ENCODE peak calls at places on chromosomes 1 and 21, in seven cellular contexts. F is ovary, R is A549, D is transverse colon, J is suprapubic skin, C is K562, E is tibial nerve. U is an unnamed sample.

GRCh38 chr21:35770101-35770945 is 290.0 kb downstream of the SETD4 start:
- DNase-seq in C (no peak), R (no peak), D (no peak), J (no peak), F (no peak), E (no peak), U (no peak)

GRCh38 chr1:59133997-59134396 is 162.9 kb upstream of the FGGY start:
- DNase-seq in R (no peak), E (no peak), F (no peak), J (no peak), D (no peak), C (no peak), U (no peak)

GRCh38 chr1:21302747-21303715 is 12.8 kb upstream of the ECE1 start:
- DNase-seq in E (no peak), F (no peak), R (no peak), D (peak), C (no peak), J (no peak), U (peak)

GRCh38 chr1:208445710-208446702 is 201.8 kb upstream of the PLXNA2 start:
- DNase-seq in R (peak), C (peak), E (no peak), F (no peak), D (peak), J (no peak), U (no peak)

GRCh38 chr1:188615321-188615720 is 1786.6 kb downstream of the PLA2G4A start:
- DNase-seq in E (no peak), C (no peak), F (no peak), R (no peak), J (no peak), D (no peak), U (no peak)

GRCh38 chr1:203028067-203028783 is 1.9 kb downstream of the PPFIA4 start:
- DNase-seq in D (no peak), C (peak), J (no peak), F (no peak), E (no peak), R (no peak), U (no peak)

GRCh38 chr1:16183157-16183556 is 27.3 kb upstream of the EPHA2 start:
- DNase-seq in D (no peak), F (no peak), E (peak), J (peak), R (peak), C (no peak), U (peak)

GRCh38 chr1:207071426-207071825 is 17.2 kb upstream of the C4BPB start:
- DNase-seq in F (no peak), E (no peak), R (no peak), C (no peak), D (no peak), J (no peak), U (no peak)

GRCh38 chr1:188599313-188599712 is 1770.6 kb downstream of the PLA2G4A start:
- DNase-seq in F (no peak), E (no peak), C (no peak), J (no peak), D (no peak), R (no peak), U (no peak)

GRCh38 chr1:116574581-116575291 is 3.9 kb upstream of the CD58 start:
- DNase-seq in F (peak), R (peak), E (peak), C (peak), D (peak), J (no peak), U (peak)

GRCh38 chr1:104467590-104467989 is 717.9 kb downstream of the AMY1C start:
- DNase-seq in J (no peak), D (no peak), F (no peak), E (no peak), C (no peak), R (no peak), U (no peak)

GRCh38 chr1:22131875-22132486 is 10.9 kb downstream of the WNT4 start:
- DNase-seq in R (peak), J (no peak), E (no peak), C (peak), D (peak), F (peak), U (no peak)

GRCh38 chr21:36120304-36120902 is 14.5 kb upstream of the CBR3 start:
- DNase-seq in C (no peak), E (no peak), R (no peak), D (no peak), F (no peak), J (peak), U (peak)

GRCh38 chr1:145872421-145872891 is 13.2 kb downstream of the ANKRD35 start:
- DNase-seq in E (peak), J (peak), D (peak), F (no peak), R (no peak), C (no peak), U (peak)
- TF ChIP-seq POLR2A in E (no peak), J (no peak), D (no peak), F (no peak), R (no peak), C (no peak), U (peak)

GRCh38 chr1:234078143-234078542 is 173.7 kb downstream of the SLC35F3 start:
- DNase-seq in D (no peak), R (no peak), J (no peak), C (no peak), E (no peak), F (no peak), U (no peak)

GRCh38 chr1:234089396-234089795 is 184.9 kb downstream of the SLC35F3 start:
- DNase-seq in D (no peak), E (no peak), F (no peak), R (no peak), J (no peak), C (peak), U (no peak)

GRCh38 chr1:234079896-234080295 is 175.4 kb downstream of the SLC35F3 start:
- DNase-seq in E (no peak), C (no peak), D (no peak), F (no peak), R (no peak), J (no peak), U (no peak)

GRCh38 chr1:234083460-234083859 is 179.0 kb downstream of the SLC35F3 start:
- DNase-seq in E (no peak), F (no peak), C (no peak), D (no peak), J (no peak), R (no peak), U (no peak)
- TF ChIP-seq EP300 in E (no peak), F (no peak), C (no peak), D (no peak), J (no peak), R (no peak), U (no peak)

GRCh38 chr1:178919581-178919980 is 48.7 kb upstream of the ANGPTL1 start:
- DNase-seq in J (no peak), F (no peak), D (no peak), E (no peak), C (no peak), R (no peak), U (no peak)

GRCh38 chr1:178921499-178921898 is 50.6 kb upstream of the ANGPTL1 start:
- DNase-seq in E (no peak), D (no peak), R (no peak), C (no peak), J (no peak), F (no peak), U (no peak)

GRCh38 chr1:178926046-178926445 is 55.2 kb upstream of the ANGPTL1 start:
- DNase-seq in E (no peak), F (no peak), R (no peak), D (no peak), J (no peak), C (no peak), U (no peak)

GRCh38 chr1:178927003-178927402 is 56.1 kb upstream of the ANGPTL1 start:
- DNase-seq in E (no peak), J (no peak), C (no peak), R (no peak), F (no peak), D (no peak), U (no peak)

GRCh38 chr1:178923512-178923911 is 52.6 kb upstream of the ANGPTL1 start:
- DNase-seq in F (no peak), D (no peak), C (no peak), E (no peak), R (no peak), J (no peak), U (no peak)
- H3K27ac ChIP-seq in F (no peak), D (no peak), C (no peak), E (no peak), R (no peak), J (no peak), U (no peak)

GRCh38 chr1:36085686-36086526 is 2.0 kb downstream of the TEKT2 start:
- DNase-seq in F (no peak), J (no peak), C (peak), D (no peak), R (no peak), E (no peak), U (peak)

GRCh38 chr1:36083635-36084501 is at the start of gene TEKT2:
- DNase-seq in F (peak), D (peak), C (no peak), E (no peak), R (no peak), J (peak), U (peak)

GRCh38 chr1:36083219-36083618 is 675 bp upstream of the TEKT2 start:
- DNase-seq in R (no peak), J (no peak), D (no peak), E (no peak), F (no peak), C (no peak), U (peak)

GRCh38 chr1:36085126-36085525 is 1.2 kb downstream of the TEKT2 start:
- DNase-seq in R (no peak), C (no peak), J (no peak), F (no peak), E (no peak), D (no peak), U (peak)

DNA sequence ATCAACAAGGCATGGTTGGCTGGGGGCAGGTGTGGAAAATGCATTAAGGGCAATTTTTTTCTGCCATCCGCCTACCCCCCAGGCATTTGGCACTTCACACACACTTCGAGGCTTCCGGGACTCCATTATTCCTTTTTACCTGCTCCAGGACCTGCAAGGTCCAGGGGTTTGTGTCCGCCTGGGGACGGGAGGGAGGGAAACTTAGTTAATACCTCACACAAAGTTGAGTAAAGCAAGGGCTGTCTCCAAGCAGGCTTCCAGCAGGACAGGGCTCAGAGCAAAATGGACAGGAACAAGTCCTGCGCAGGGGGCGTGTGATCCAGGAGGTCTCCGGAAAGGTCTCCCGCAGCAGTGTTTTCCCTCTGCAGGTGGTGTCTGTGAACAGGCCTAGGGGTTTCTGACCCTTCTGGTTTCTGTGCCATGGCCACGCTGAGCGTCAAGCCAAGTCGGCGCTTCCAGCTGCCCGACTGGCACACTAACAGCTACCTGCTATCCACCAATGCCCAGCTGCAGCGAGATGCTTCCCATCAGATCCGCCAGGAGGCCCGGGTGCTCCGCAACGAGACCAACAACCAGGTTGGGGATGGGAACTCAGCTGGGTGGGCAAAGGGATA is 715 bp downstream of the TEKT2 start:
- DNase-seq in F (no peak), R (no peak), C (no peak), E (no peak), D (peak), J (no peak), U (no peak)
- TF ChIP-seq POLR2A in F (no peak), R (no peak), C (no peak), E (no peak), D (no peak), J (no peak), U (no peak)

GRCh38 chr1:189682591-189682990 is 795.1 kb downstream of the BRINP3 start:
- DNase-seq in C (no peak), R (no peak), E (no peak), F (no peak), J (no peak), D (no peak), U (no peak)

GRCh38 chr1:189673223-189673622 is 804.4 kb downstream of the BRINP3 start:
- DNase-seq in C (no peak), R (peak), D (no peak), J (no peak), F (no peak), E (no peak), U (no peak)

GRCh38 chr1:189681252-189681919 is 796.3 kb downstream of the BRINP3 start:
- DNase-seq in C (no peak), D (no peak), J (no peak), R (peak), E (no peak), F (no peak), U (no peak)

GRCh38 chr1:189678779-189679178 is 798.9 kb downstream of the BRINP3 start:
- DNase-seq in C (no peak), F (no peak), R (no peak), J (no peak), D (no peak), E (no peak), U (no peak)
- TF ChIP-seq EP300 in C (no peak), F (no peak), R (no peak), J (no peak), D (no peak), E (no peak), U (no peak)

GRCh38 chr1:32680642-32681041 is 21.9 kb downstream of the SYNC start:
- DNase-seq in E (no peak), D (no peak), F (no peak), J (no peak), R (no peak), C (no peak), U (no peak)
- H3K27ac ChIP-seq in E (peak), D (no peak), F (no peak), J (no peak), R (no peak), C (no peak), U (peak)

GRCh38 chr1:184793967-184794366 is 39.3 kb upstream of the EDEM3 start:
- DNase-seq in C (no peak), R (no peak), J (no peak), D (no peak), F (no peak), E (no peak), U (no peak)

GRCh38 chr1:184790642-184791041 is 36.0 kb upstream of the EDEM3 start:
- DNase-seq in R (no peak), C (no peak), E (no peak), D (no peak), F (no peak), J (no peak), U (no peak)

GRCh38 chr1:184789899-184790298 is 35.2 kb upstream of the EDEM3 start:
- DNase-seq in J (no peak), D (no peak), E (no peak), F (no peak), R (no peak), C (no peak), U (no peak)

GRCh38 chr1:184791199-184791935 is 36.7 kb upstream of the EDEM3 start:
- DNase-seq in R (no peak), E (no peak), D (no peak), C (no peak), J (no peak), F (no peak), U (no peak)

GRCh38 chr1:184792450-184792969 is 37.9 kb upstream of the EDEM3 start:
- DNase-seq in J (peak), F (no peak), E (peak), D (peak), R (peak), C (no peak), U (peak)
- TF ChIP-seq POLR2A in J (no peak), F (no peak), E (no peak), D (peak), R (no peak), C (no peak), U (no peak)

U was measured in sigmoid colon.